ENCODE peak calls at places on chromosomes 5 and 9, in eight cellular contexts. Y, T, M, H, W, C, R and Q are unnamed samples.

GRCh38 chr5:151903243-151903653 is 21.4 kb downstream of the GLRA1 start:
- DNase-seq in Y (peak; percentile 87), T (no peak), M (no peak), H (no peak), W (no peak), C (no peak), R (no peak), Q (no peak)

GRCh38 chr5:4384649-4385048 is 755.5 kb upstream of the ADAMTS16 start:
- DNase-seq in Y (no peak), T (no peak), M (no peak), H (no peak), W (no peak), C (no peak), R (no peak), Q (no peak)

GRCh38 chr9:126442636-126443035 is 116.0 kb downstream of the MVB12B start:
- DNase-seq in Y (no peak), T (no peak), M (no peak), H (no peak), W (no peak), C (no peak), R (no peak), Q (no peak)

GRCh38 chr9:113564804-113565237 is 101.3 kb downstream of the RGS3 start:
- DNase-seq in Y (peak; percentile 78), T (no peak), M (no peak), H (peak; percentile 84), W (peak; percentile 67), C (peak; percentile 70), R (no peak), Q (peak; percentile 54)

GRCh38 chr5:149771216-149771973 is 41.3 kb downstream of the PPARGC1B start:
- DNase-seq in Y (peak; percentile 25), T (no peak), M (no peak), H (no peak), W (no peak), C (no peak), R (no peak), Q (no peak)

GRCh38 chr5:72587909-72588308 is 80.7 kb upstream of the ZNF366 start:
- DNase-seq in Y (peak; percentile 19), T (no peak), M (no peak), H (no peak), W (peak; percentile 56), C (no peak), R (no peak), Q (peak; percentile 48)

GRCh38 chr5:172713113-172713808 is 57.7 kb downstream of the DUSP1 start:
- DNase-seq in Y (peak; percentile 61), T (peak; percentile 55), M (peak; percentile 81), H (no peak), W (peak; percentile 39), C (no peak), R (no peak), Q (no peak)

GRCh38 chr5:36240779-36241635 is 718 bp downstream of the NADK2 start:
- DNase-seq in Y (peak; percentile 79), T (peak; percentile 48), M (peak; percentile 52), H (peak; percentile 53), W (peak; percentile 68), C (peak; percentile 34), R (no peak), Q (peak; percentile 57)

GRCh38 chr5:73152411-73153388 is 20.3 kb upstream of the TMEM174 start:
- DNase-seq in Y (peak; percentile 56), T (no peak), M (no peak), H (no peak), W (no peak), C (no peak), R (no peak), Q (no peak)

GRCh38 chr5:146040559-146040958 is 64.8 kb downstream of the PLAC8L1 start:
- DNase-seq in Y (no peak), T (no peak), M (no peak), H (no peak), W (peak; percentile 15), C (no peak), R (no peak), Q (no peak)

GRCh38 chr9:37812773-37813379 is 12.3 kb downstream of the DCAF10 start:
- DNase-seq in Y (no peak), T (no peak), M (no peak), H (no peak), W (no peak), C (no peak), R (no peak), Q (no peak)

GRCh38 chr5:1699394-1699793 is 100.2 kb downstream of the MRPL36 start:
- DNase-seq in Y (no peak), T (no peak), M (no peak), H (no peak), W (no peak), C (peak; percentile 4), R (no peak), Q (no peak)

GRCh38 chr5:17216974-17217325 is 481 bp upstream of the BASP1 start:
- DNase-seq in Y (peak; percentile 74), T (no peak), M (peak; percentile 37), H (peak; percentile 26), W (peak; percentile 61), C (no peak), R (no peak), Q (peak; percentile 69)

GRCh38 chr5:31059889-31060288 is 133.6 kb upstream of the CDH6 start:
- DNase-seq in Y (no peak), T (no peak), M (no peak), H (no peak), W (peak; percentile 28), C (no peak), R (no peak), Q (peak; percentile 2)

GRCh38 chr5:17343675-17344074 is 126.2 kb downstream of the BASP1 start:
- DNase-seq in Y (no peak), T (no peak), M (no peak), H (no peak), W (peak; percentile 86), C (no peak), R (peak; percentile 73), Q (peak; percentile 90)

GRCh38 chr5:37275521-37275920 is 26.3 kb upstream of the CPLANE1 start:
- DNase-seq in Y (no peak), T (no peak), M (no peak), H (no peak), W (no peak), C (no peak), R (no peak), Q (no peak)

GRCh38 chr9:138100711-138101349 is 223.2 kb downstream of the CACNA1B start:
- DNase-seq in Y (peak; percentile 73), T (no peak), M (no peak), H (no peak), W (no peak), C (peak; percentile 13), R (no peak), Q (no peak)